ENCODE peak calls at places on chromosome 22, in four cellular contexts. One of them, this sample, is unnamed.

GRCh38 chr22:21074092-21074715 is 28.5 kb downstream of the LRRC74B start:
- DNase-seq in stimulated activated CD4-positive, alpha-beta T cell treated with anti-CD3 and anti-CD28 coated beads, TNF-alpha, amount 100 ng/mL, for 1 hour: no peak
- DNase-seq in NCI-H748 treated with DMSO at 0.1 percent for 48 hours: no peak
- DNase-seq in AML-193: peak
- DNase-seq in this sample: peak

GRCh38 chr22:26360169-26360885 is 68.7 kb upstream of the ASPHD2 start:
- DNase-seq in AML-193: peak
- DNase-seq in stimulated activated CD4-positive, alpha-beta T cell treated with anti-CD3 and anti-CD28 coated beads, TNF-alpha, amount 100 ng/mL, for 1 hour: peak
- DNase-seq in NCI-H748 treated with DMSO at 0.1 percent for 48 hours: peak
- DNase-seq in this sample: peak

GRCh38 chr22:24431309-24432034 is 4.1 kb downstream of the ADORA2A start:
- DNase-seq in NCI-H748 treated with DMSO at 0.1 percent for 48 hours: no peak
- DNase-seq in stimulated activated CD4-positive, alpha-beta T cell treated with anti-CD3 and anti-CD28 coated beads, TNF-alpha, amount 100 ng/mL, for 1 hour: no peak
- DNase-seq in AML-193: no peak
- DNase-seq in this sample: no peak

GRCh38 chr22:44887941-44888366 is 121.9 kb downstream of the PHF21B start:
- DNase-seq in NCI-H748 treated with DMSO at 0.1 percent for 48 hours: no peak
- DNase-seq in AML-193: no peak
- DNase-seq in stimulated activated CD4-positive, alpha-beta T cell treated with anti-CD3 and anti-CD28 coated beads, TNF-alpha, amount 100 ng/mL, for 1 hour: no peak
- DNase-seq in this sample: no peak

GRCh38 chr22:31818481-31819392 is 64.9 kb downstream of the DEPDC5 start:
- DNase-seq in AML-193: no peak
- DNase-seq in stimulated activated CD4-positive, alpha-beta T cell treated with anti-CD3 and anti-CD28 coated beads, TNF-alpha, amount 100 ng/mL, for 1 hour: no peak
- DNase-seq in NCI-H748 treated with DMSO at 0.1 percent for 48 hours: no peak
- DNase-seq in this sample: peak

GRCh38 chr22:42444060-42444904 is 12.1 kb upstream of the NFAM1 start:
- DNase-seq in NCI-H748 treated with DMSO at 0.1 percent for 48 hours: peak
- DNase-seq in stimulated activated CD4-positive, alpha-beta T cell treated with anti-CD3 and anti-CD28 coated beads, TNF-alpha, amount 100 ng/mL, for 1 hour: peak
- DNase-seq in AML-193: peak
- DNase-seq in this sample: peak

GRCh38 chr22:29715240-29715639 is 4.6 kb upstream of the CABP7 start:
- DNase-seq in NCI-H748 treated with DMSO at 0.1 percent for 48 hours: no peak
- DNase-seq in AML-193: no peak
- DNase-seq in stimulated activated CD4-positive, alpha-beta T cell treated with anti-CD3 and anti-CD28 coated beads, TNF-alpha, amount 100 ng/mL, for 1 hour: no peak
- DNase-seq in this sample: peak

GRCh38 chr22:39839917-39840510 is 53.5 kb downstream of the ENTHD1 start:
- DNase-seq in AML-193: no peak
- DNase-seq in NCI-H748 treated with DMSO at 0.1 percent for 48 hours: no peak
- DNase-seq in stimulated activated CD4-positive, alpha-beta T cell treated with anti-CD3 and anti-CD28 coated beads, TNF-alpha, amount 100 ng/mL, for 1 hour: no peak
- DNase-seq in this sample: peak

GRCh38 chr22:29329581-29329980 is 14.1 kb upstream of the RASL10A start:
- DNase-seq in NCI-H748 treated with DMSO at 0.1 percent for 48 hours: no peak
- DNase-seq in AML-193: no peak
- DNase-seq in stimulated activated CD4-positive, alpha-beta T cell treated with anti-CD3 and anti-CD28 coated beads, TNF-alpha, amount 100 ng/mL, for 1 hour: no peak
- DNase-seq in this sample: no peak

GRCh38 chr22:36016656-36017055 is 12.0 kb downstream of the RBFOX2 start:
- DNase-seq in NCI-H748 treated with DMSO at 0.1 percent for 48 hours: no peak
- DNase-seq in stimulated activated CD4-positive, alpha-beta T cell treated with anti-CD3 and anti-CD28 coated beads, TNF-alpha, amount 100 ng/mL, for 1 hour: no peak
- DNase-seq in AML-193: no peak
- DNase-seq in this sample: no peak

GRCh38 chr22:26953380-26953807 is 296.0 kb downstream of the MIAT start:
- DNase-seq in stimulated activated CD4-positive, alpha-beta T cell treated with anti-CD3 and anti-CD28 coated beads, TNF-alpha, amount 100 ng/mL, for 1 hour: no peak
- DNase-seq in NCI-H748 treated with DMSO at 0.1 percent for 48 hours: no peak
- DNase-seq in AML-193: no peak
- DNase-seq in this sample: no peak

GRCh38 chr22:29214232-29214631 is 8.5 kb downstream of the EMID1 start:
- DNase-seq in NCI-H748 treated with DMSO at 0.1 percent for 48 hours: no peak
- DNase-seq in stimulated activated CD4-positive, alpha-beta T cell treated with anti-CD3 and anti-CD28 coated beads, TNF-alpha, amount 100 ng/mL, for 1 hour: no peak
- DNase-seq in AML-193: no peak
- DNase-seq in this sample: no peak